ENCODE peak calls at places on chromosomes 13 and 19, in eight cellular contexts. H is activated CD8-positive, alpha-beta memory T cell treated with anti-CD3 and anti-CD28 coated beads for 1 hour; I is foreskin keratinocyte; G is aorta; W is activated CD4-positive, alpha-beta T cell treated with anti-CD3 and anti-CD28 coated beads for 36 hours; V is activated naive CD8-positive, alpha-beta T cell treated with anti-CD3 and anti-CD28 coated beads, Interleukin-2, amount 50 U/mL, for 24 hours; N is stimulated activated CD8-positive, alpha-beta memory T cell treated with anti-CD3 and anti-CD28 coated beads, Interleukin-4, amount 100 ng/mL, for 24 hours; B is effector CD4-positive, alpha-beta T cell. M is an unnamed sample.

GRCh38 chr19:10019246-10019645 is 6.0 kb downstream of the RDH8 start:
- DNase-seq in G (no peak), I (no peak), V (no peak), B (no peak), H (no peak), W (no peak), N (no peak), M (no peak)

GRCh38 chr19:40763963-40764362 is 11.4 kb upstream of the MIA start:
- DNase-seq in V (peak; percentile 64), W (no peak), I (no peak), G (no peak), B (no peak), N (no peak), H (no peak), M (no peak)

GRCh38 chr19:45825263-45825605 is 10.1 kb upstream of the RSPH6A start:
- DNase-seq in W (no peak), B (no peak), H (no peak), G (no peak), N (no peak), I (no peak), V (no peak), M (no peak)

GRCh38 chr19:18809149-18809978 is 18.3 kb upstream of the COMP start:
- DNase-seq in H (no peak), B (no peak), I (peak; percentile 19), N (no peak), G (peak; percentile 83), W (no peak), V (no peak), M (no peak)

GRCh38 chr13:109720758-109721184 is 65.6 kb downstream of the IRS2 start:
- DNase-seq in V (no peak), B (no peak), H (no peak), N (no peak), G (no peak), I (no peak), W (no peak), M (no peak)

GRCh38 chr19:19115954-19116353 is 22.3 kb downstream of the TMEM161A start:
- DNase-seq in G (peak; percentile 51), I (no peak), N (peak; percentile 30), H (peak; percentile 36), B (peak; percentile 27), W (peak; percentile 77), V (peak; percentile 69), M (no peak)

GRCh38 chr13:78430166-78430791 is 173.1 kb downstream of the POU4F1 start:
- DNase-seq in H (no peak), W (no peak), G (no peak), N (no peak), I (no peak), B (no peak), V (no peak), M (no peak)

GRCh38 chr13:24039621-24040475 is 120.7 kb upstream of the SPATA13 start:
- DNase-seq in H (no peak), I (no peak), N (no peak), G (no peak), B (no peak), V (no peak), W (no peak), M (no peak)

GRCh38 chr13:99086149-99086868 is 108.4 kb upstream of the DOCK9 start:
- DNase-seq in H (peak; percentile 59), W (peak; percentile 88), B (peak; percentile 60), N (peak; percentile 45), G (peak; percentile 68), V (peak; percentile 69), I (no peak), M (peak; percentile 64)

GRCh38 chr19:12749938-12750521 is 1.6 kb upstream of the BEST2 start:
- DNase-seq in I (no peak), B (no peak), W (no peak), H (no peak), G (no peak), V (no peak), N (no peak), M (no peak)

GRCh38 chr13:21465710-21466160 is 6.6 kb upstream of the ZDHHC20 start:
- DNase-seq in W (no peak), B (no peak), V (no peak), G (no peak), H (no peak), I (no peak), N (no peak), M (no peak)

GRCh38 chr19:18906605-18907519 is 10.9 kb upstream of the CERS1 start:
- DNase-seq in I (no peak), H (no peak), V (no peak), B (no peak), G (peak; percentile 38), N (no peak), W (no peak), M (no peak)

GRCh38 chr19:48254529-48254970 is 1.2 kb downstream of the CARD8 start:
- DNase-seq in N (no peak), H (no peak), G (no peak), I (no peak), B (no peak), W (no peak), V (no peak), M (no peak)

GRCh38 chr19:7376151-7376852 is 27.6 kb downstream of the ARHGEF18 start:
- DNase-seq in I (peak; percentile 59), H (no peak), G (peak; percentile 32), B (no peak), V (no peak), N (no peak), W (no peak), M (no peak)

GRCh38 chr19:35106291-35106583 is 9.4 kb upstream of the FXYD3 start:
- DNase-seq in I (no peak), G (no peak), V (no peak), H (no peak), N (no peak), B (no peak), W (no peak), M (no peak)

GRCh38 chr19:17109962-17110598 is 34.5 kb downstream of the MYO9B start:
- DNase-seq in N (no peak), V (peak; percentile 45), B (no peak), G (peak; percentile 93), W (peak; percentile 47), H (no peak), I (no peak), M (no peak)

GRCh38 chr13:60679928-60680693 is 283.1 kb downstream of the TDRD3 start:
- DNase-seq in H (no peak), I (no peak), W (no peak), V (no peak), N (no peak), B (no peak), G (no peak), M (no peak)

GRCh38 chr19:372306-372890 is 27.8 kb upstream of the MIER2 start:
- DNase-seq in G (peak; percentile 33), N (no peak), H (no peak), V (no peak), W (no peak), B (no peak), I (no peak), M (no peak)

GRCh38 chr19:45508931-45509691 is 1.8 kb downstream of the VASP start:
- DNase-seq in H (no peak), B (no peak), G (peak; percentile 92), W (peak; percentile 60), V (peak; percentile 68), N (no peak), I (no peak), M (peak; percentile 82)

GRCh38 chr13:45807520-45808099 is 43.9 kb downstream of the SIAH3 start:
- DNase-seq in G (no peak), V (peak; percentile 19), I (peak; percentile 21), N (no peak), H (no peak), W (peak; percentile 43), B (no peak), M (peak; percentile 73)

GRCh38 chr13:46160474-46161066 is 21.4 kb downstream of the LCP1 start:
- DNase-seq in N (no peak), H (no peak), B (no peak), W (no peak), G (no peak), I (no peak), V (no peak), M (peak; percentile 50)